ENCODE peak calls at places on chromosomes 16 and 17, in five cellular contexts. E is heart right ventricle, M is upper lobe of right lung, Q is left lung, V is cardiac fibroblast. F is an unnamed sample.

GRCh38 chr16:49457196-49457595 is 83.6 kb downstream of the C16orf78 start:
- DNase-seq in V (no peak), E (no peak), M (peak; percentile 30), Q (no peak), F (no peak)

GRCh38 chr16:27847030-27847550 is 216.4 kb downstream of the GSG1L start:
- DNase-seq in Q (no peak), M (peak; percentile 17), E (no peak), V (no peak), F (no peak)

GRCh38 chr17:39719966-39720365 is 10.4 kb downstream of the MIEN1 start:
- DNase-seq in V (no peak), M (no peak), Q (no peak), E (no peak), F (no peak)

GRCh38 chr17:47995241-47995935 is 24.5 kb downstream of the CDK5RAP3 start:
- DNase-seq in M (no peak), V (no peak), E (no peak), Q (no peak), F (no peak)

GRCh38 chr17:17886747-17887146 is 50.0 kb upstream of the SREBF1 start:
- DNase-seq in V (no peak), E (no peak), M (no peak), Q (no peak), F (no peak)

GRCh38 chr16:66603537-66604375 is 748 bp upstream of the CMTM3 start:
- DNase-seq in E (peak; percentile 66), M (peak; percentile 80), Q (no peak), V (peak; percentile 57), F (no peak)

GRCh38 chr16:76345093-76345735 is 68.0 kb downstream of the CNTNAP4 start:
- DNase-seq in Q (no peak), E (peak; percentile 28), V (peak; percentile 91), M (no peak), F (no peak)

GRCh38 chr16:49422896-49423295 is 49.3 kb downstream of the C16orf78 start:
- DNase-seq in E (no peak), Q (no peak), M (no peak), V (no peak), F (no peak)

GRCh38 chr16:380837-381787 is 666 bp downstream of the PGAP6 start:
- DNase-seq in M (peak; percentile 80), V (peak; percentile 11), E (no peak), Q (peak; percentile 89), F (no peak)

GRCh38 chr17:846901-847777 is 65.0 kb downstream of the MRM3 start:
- DNase-seq in Q (peak; percentile 65), M (no peak), V (no peak), E (peak; percentile 29), F (no peak)

GRCh38 chr17:61878984-61879612 is 15.8 kb upstream of the BRIP1 start:
- DNase-seq in M (no peak), Q (no peak), V (peak; percentile 5), E (no peak), F (no peak)

GRCh38 chr16:72891291-72892227 is 156.4 kb downstream of the ZFHX3 start:
- DNase-seq in V (no peak), M (no peak), Q (no peak), E (no peak), F (no peak)

GRCh38 chr17:40095944-40096791 is 4.2 kb downstream of the NR1D1 start:
- DNase-seq in Q (no peak), M (no peak), E (peak; percentile 70), V (peak; percentile 61), F (no peak)

GRCh38 chr16:81633680-81634379 is 145.3 kb upstream of the PLCG2 start:
- DNase-seq in E (no peak), Q (peak; percentile 46), M (no peak), V (no peak), F (no peak)

GRCh38 chr16:1163567-1164055 is 10.7 kb downstream of the CACNA1H start:
- DNase-seq in E (no peak), Q (no peak), V (peak; percentile 24), M (no peak), F (no peak)

GRCh38 chr16:24509536-24509935 is 29.8 kb upstream of the RBBP6 start:
- DNase-seq in Q (no peak), M (no peak), V (no peak), E (no peak), F (no peak)

DNA sequence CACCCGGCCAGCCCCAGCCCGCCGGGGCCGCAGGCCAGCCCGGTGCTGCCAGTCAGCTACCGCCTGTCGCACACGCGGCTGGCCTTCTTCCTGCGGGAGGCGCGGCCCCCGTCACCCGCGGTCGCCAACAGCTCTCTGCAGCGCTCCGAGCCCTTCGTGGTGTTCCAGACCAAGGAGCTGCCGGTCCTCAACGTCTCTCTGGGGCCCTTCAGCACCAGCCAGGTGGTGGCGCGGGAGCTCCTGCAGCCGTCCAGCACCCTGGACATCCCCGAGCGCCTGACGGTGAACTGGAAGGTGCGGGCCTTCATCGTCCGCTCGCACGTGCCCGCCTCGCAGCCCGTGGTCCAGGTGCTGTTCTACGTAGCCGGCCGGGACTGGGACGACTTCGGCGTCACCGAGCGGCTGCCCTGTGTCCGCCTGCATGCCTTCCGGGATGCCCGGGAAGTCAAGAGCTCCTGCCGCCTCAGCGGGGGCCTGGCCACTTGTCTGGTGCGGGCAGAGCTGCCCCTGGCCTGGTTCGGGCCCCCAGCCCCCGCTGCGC is 46.8 kb downstream of the TMEM132E start:
- DNase-seq in Q (no peak), E (no peak), V (no peak), M (no peak), F (no peak)
- TF ChIP-seq CTCF in Q (no peak), E (peak; percentile 12), V (no peak), M (no peak), F (no peak)

GRCh38 chr17:65099941-65100315 is 37.2 kb upstream of the RGS9 start:
- DNase-seq in Q (no peak), M (peak; percentile 70), E (no peak), V (peak; percentile 92), F (peak; percentile 44)
- TF ChIP-seq CTCF in Q (no peak), M (no peak), E (no peak), V (no peak), F (no peak)

GRCh38 chr17:33140413-33141099 is 148.9 kb downstream of the SPACA3 start:
- DNase-seq in Q (no peak), E (no peak), M (peak; percentile 17), V (no peak), F (no peak)

GRCh38 chr17:33137411-33137810 is 145.8 kb downstream of the SPACA3 start:
- DNase-seq in V (no peak), E (no peak), Q (no peak), M (no peak), F (no peak)

GRCh38 chr17:33145941-33146340 is 147.2 kb downstream of the ASIC2 start:
- DNase-seq in E (no peak), V (no peak), Q (no peak), M (no peak), F (no peak)

GRCh38 chr17:33144837-33145236 is 148.3 kb downstream of the ASIC2 start:
- DNase-seq in Q (no peak), E (no peak), M (no peak), V (no peak), F (no peak)

GRCh38 chr17:33142703-33143299 is 150.3 kb downstream of the ASIC2 start:
- DNase-seq in V (peak; percentile 31), E (peak; percentile 10), M (no peak), Q (no peak), F (no peak)
- TF ChIP-seq CTCF in V (no peak), E (no peak), M (no peak), Q (no peak), F (no peak)

GRCh38 chr17:6857336-6857735 is 25.8 kb upstream of the TEKT1 start:
- DNase-seq in V (no peak), Q (no peak), M (no peak), E (no peak), F (no peak)

GRCh38 chr17:6856054-6856453 is 24.5 kb upstream of the TEKT1 start:
- DNase-seq in Q (no peak), V (no peak), M (no peak), E (no peak), F (no peak)

GRCh38 chr17:6857904-6858303 is 26.4 kb upstream of the TEKT1 start:
- DNase-seq in M (no peak), E (no peak), Q (no peak), V (no peak), F (no peak)

DNA sequence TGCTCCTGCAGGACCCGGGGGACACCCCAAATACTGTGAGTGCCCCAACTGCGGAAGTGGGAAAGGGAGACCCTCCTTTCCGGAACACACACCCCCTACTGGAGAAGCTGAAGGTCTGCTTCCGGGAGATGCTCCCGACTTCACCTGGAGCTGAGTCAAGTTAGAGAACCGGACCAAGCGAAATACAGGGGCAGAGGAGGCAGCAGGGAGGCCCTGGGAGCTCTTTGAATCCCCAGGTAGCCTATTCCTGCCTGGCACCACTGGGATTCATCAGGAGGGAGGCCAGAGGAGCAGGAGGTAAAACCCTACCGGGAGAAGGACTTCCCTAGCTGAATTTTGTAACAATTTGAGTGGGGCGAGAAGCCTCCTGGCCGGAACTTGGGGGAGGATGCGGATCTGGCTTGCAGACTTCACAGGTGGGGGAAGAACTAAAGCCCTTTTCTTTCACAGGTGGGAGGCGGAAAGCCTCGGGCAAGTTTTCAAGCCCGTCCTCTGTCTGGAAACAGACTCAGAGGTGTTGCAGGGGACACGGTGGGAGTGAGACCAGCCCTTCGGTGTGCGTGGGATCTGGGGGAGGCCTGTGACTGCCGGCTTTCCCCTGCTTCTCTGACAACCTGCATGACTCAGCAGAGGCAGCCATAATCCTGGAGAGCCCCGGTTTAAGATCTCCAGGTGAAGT is 22.4 kb upstream of the TEKT1 start:
- DNase-seq in V (no peak), Q (no peak), E (no peak), M (no peak), F (no peak)
- TF ChIP-seq CTCF in V (peak; percentile 27), Q (no peak), E (no peak), M (peak; percentile 19), F (peak; percentile 18)

DNA sequence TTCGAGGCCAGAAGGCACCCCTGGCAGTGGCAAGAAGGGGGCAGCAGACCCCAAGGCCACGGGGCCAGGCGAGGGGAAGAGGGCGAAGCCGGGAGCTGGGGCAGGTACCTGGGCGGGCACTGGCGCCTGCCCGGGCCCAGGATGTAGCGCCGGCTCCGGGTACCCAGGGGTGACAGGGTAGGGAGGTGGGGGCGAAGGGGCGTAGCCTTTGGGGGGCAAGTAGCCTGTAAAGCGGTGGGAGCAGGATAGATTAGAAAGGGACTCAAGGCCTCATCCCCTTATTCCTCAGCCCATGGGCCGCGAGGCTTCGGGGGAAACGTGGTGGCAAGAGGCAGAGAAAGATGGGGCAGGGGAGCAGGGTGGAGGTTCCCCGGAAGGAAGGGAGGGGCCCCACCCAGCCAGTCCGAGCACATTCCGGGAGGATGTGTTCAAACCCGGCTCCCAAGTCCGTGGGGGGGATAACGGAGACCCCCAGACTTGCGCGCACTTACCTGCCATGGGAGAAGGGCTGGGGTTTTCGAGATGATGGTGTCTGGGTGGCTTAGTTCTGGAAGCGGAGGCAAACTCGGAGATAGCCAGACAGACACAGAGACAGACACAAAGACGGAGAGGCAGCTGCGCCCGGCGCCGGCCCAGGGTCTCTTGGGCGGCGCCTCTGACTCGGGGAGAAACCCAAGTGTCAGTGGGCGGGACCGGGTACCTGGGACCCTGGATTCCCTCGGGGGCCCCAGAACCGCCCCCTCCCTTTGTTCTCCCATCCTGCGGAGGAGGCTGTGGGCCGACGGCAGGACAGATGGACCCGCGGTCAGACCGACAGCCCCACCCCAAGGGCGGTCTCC is 493 bp downstream of the PLSCR3 start:
- DNase-seq in V (no peak), Q (peak; percentile 81), M (no peak), E (no peak), F (no peak)
- TF ChIP-seq CTCF in V (peak; percentile 18), Q (no peak), M (no peak), E (no peak), F (peak; percentile 9)

GRCh38 chr16:47143677-47144558 is at the start of gene NETO2:
- DNase-seq in E (peak; percentile 48), Q (peak; percentile 92), V (peak; percentile 60), M (peak; percentile 80), F (no peak)
- TF ChIP-seq CTCF in E (peak; percentile 71), Q (peak; percentile 38), V (peak; percentile 77), M (peak; percentile 47), F (peak; percentile 60)

GRCh38 chr17:50603340-50603739 is 31.3 kb upstream of the ABCC3 start:
- DNase-seq in V (no peak), E (no peak), M (no peak), Q (no peak), F (no peak)
- TF ChIP-seq CTCF in V (no peak), E (no peak), M (no peak), Q (no peak), F (no peak)